ENCODE peak calls at places on chromosomes 13 and 19, in eight cellular contexts. T, I, H, A, D, N, G and E are unnamed samples. For H3K4me1, the result is how much of the 10 kb centered on the place peaks cover.

GRCh38 chr19:49875801-49876421 is 1.2 kb downstream of the AKT1S1 start:
- DNase-seq in N (peak), T (peak), D (peak), A (peak), H (peak), I (no peak), G (peak), E (no peak)

GRCh38 chr19:17021793-17022590 is 4.6 kb downstream of the CPAMD8 start:
- DNase-seq in I (no peak), A (no peak), G (no peak), N (no peak), D (no peak), T (no peak), H (no peak), E (no peak)

GRCh38 chr13:77698211-77699058 is 948 bp downstream of the SLAIN1 start:
- DNase-seq in H (peak), A (peak), T (peak), N (peak), I (no peak), G (peak), D (peak), E (no peak)

GRCh38 chr19:1131718-1132552 is 28.1 kb downstream of the GPX4 start:
- DNase-seq in A (peak), T (peak), D (peak), G (peak), I (no peak), N (peak), H (peak), E (no peak)

GRCh38 chr19:50003810-50004419 is 21.3 kb downstream of the VRK3 start:
- DNase-seq in N (no peak), A (peak), D (no peak), H (no peak), T (no peak), I (peak), G (peak), E (peak)

GRCh38 chr19:719081-719512 is 10.4 kb downstream of the PALM start:
- DNase-seq in N (no peak), D (peak), T (no peak), H (no peak), A (peak), I (no peak), G (no peak), E (no peak)

GRCh38 chr13:27264181-27264580 is 6.4 kb upstream of the RASL11A start:
- DNase-seq in H (no peak), T (peak), D (no peak), G (peak), A (peak), I (no peak), N (no peak), E (no peak)

GRCh38 chr19:55703790-55704215 is 28.8 kb downstream of the EPN1 start:
- DNase-seq in H (peak), A (no peak), D (peak), T (peak), N (peak), I (peak), G (no peak), E (no peak)

GRCh38 chr13:102399791-102400618 is 1.8 kb downstream of the FGF14 start:
- DNase-seq in I (no peak), H (peak), G (no peak), A (no peak), T (peak), D (peak), N (peak), E (no peak)

GRCh38 chr19:15112385-15112784 is 5.2 kb downstream of the SYDE1 start:
- DNase-seq in D (no peak), N (no peak), T (no peak), H (no peak), G (no peak), I (peak), A (no peak), E (no peak)

GRCh38 chr13:90105881-90106496 is 1241.5 kb upstream of the MIR17HG start:
- DNase-seq in T (no peak), H (no peak), A (no peak), D (no peak), I (no peak), G (no peak), N (no peak), E (no peak)

GRCh38 chr13:109919715-109920375 is 133.5 kb upstream of the IRS2 start:
- DNase-seq in H (no peak), G (no peak), N (no peak), I (no peak), T (no peak), A (no peak), D (no peak), E (no peak)

GRCh38 chr13:73248711-73249580 is 190.1 kb downstream of the KLF5 start:
- DNase-seq in H (no peak), I (peak), T (no peak), D (no peak), A (no peak), N (peak), G (peak), E (no peak)

GRCh38 chr19:23772668-23773063 is 14.0 kb upstream of the ZNF681 start:
- DNase-seq in A (no peak), G (no peak), N (no peak), D (no peak), H (no peak), I (no peak), T (no peak), E (no peak)

GRCh38 chr13:97262058-97262457 is 39.9 kb downstream of the MBNL2 start:
- DNase-seq in I (no peak), H (no peak), T (no peak), D (no peak), N (no peak), G (no peak), A (no peak), E (no peak)

GRCh38 chr19:16012552-16012951 is 63.7 kb upstream of the TPM4 start:
- DNase-seq in H (no peak), A (no peak), T (no peak), I (no peak), D (no peak), N (no peak), G (no peak), E (no peak)

GRCh38 chr13:94558721-94559120 is 37.2 kb downstream of the TGDS start:
- DNase-seq in T (peak), A (no peak), G (no peak), I (no peak), H (no peak), N (no peak), D (no peak), E (no peak)

GRCh38 chr13:110818747-110819146 is 96.1 kb downstream of the ANKRD10 start:
- DNase-seq in T (no peak), A (no peak), N (no peak), H (no peak), G (no peak), I (no peak), D (no peak), E (no peak)

GRCh38 chr19:33214621-33215020 is 11.0 kb downstream of the SLC7A10 start:
- DNase-seq in I (no peak), A (no peak), G (peak), N (no peak), D (no peak), T (peak), H (peak), E (no peak)

GRCh38 chr19:6580313-6580712 is 10.6 kb downstream of the CD70 start:
- DNase-seq in T (no peak), H (no peak), N (no peak), I (peak), A (peak), D (no peak), G (no peak), E (peak)

GRCh38 chr19:4374451-4375163 is 25.7 kb downstream of the SH3GL1 start:
- DNase-seq in T (peak), N (peak), D (peak), G (peak), H (peak), A (peak), I (peak), E (peak)

GRCh38 chr19:4694211-4694987 is 24.3 kb upstream of the MYDGF start:
- DNase-seq in I (peak), T (peak), A (peak), G (no peak), N (no peak), H (no peak), D (peak), E (peak)

GRCh38 chr13:27678306-27679040 is 56.8 kb downstream of the POLR1D start:
- DNase-seq in I (no peak), G (no peak), H (no peak), T (peak), A (no peak), D (no peak), N (no peak), E (no peak)

GRCh38 chr19:32129141-32129540 is 216.3 kb upstream of the ZNF507 start:
- DNase-seq in T (no peak), A (no peak), H (no peak), N (no peak), D (no peak), I (no peak), G (peak), E (no peak)

GRCh38 chr13:106633321-106633720 is 65.4 kb upstream of the ARGLU1 start:
- DNase-seq in I (no peak), N (no peak), D (no peak), G (no peak), A (no peak), T (no peak), H (no peak), E (no peak)

GRCh38 chr19:46728693-46729339 is 11.9 kb upstream of the PRKD2 start:
- DNase-seq in H (peak), A (peak), N (no peak), D (peak), T (peak), G (peak), I (no peak), E (no peak)

GRCh38 chr19:3897936-3898335 is 17.5 kb downstream of the ATCAY start:
- DNase-seq in H (no peak), I (no peak), G (no peak), D (no peak), A (no peak), T (no peak), N (no peak), E (no peak)

GRCh38 chr13:31090921-31091624 is 70.6 kb downstream of the HSPH1 start:
- DNase-seq in T (no peak), H (peak), N (no peak), A (no peak), D (no peak), I (no peak), G (no peak), E (no peak)

GRCh38 chr13:111575719-111576118 is 255.3 kb downstream of the TEX29 start:
- DNase-seq in N (no peak), I (no peak), H (no peak), T (no peak), D (no peak), G (no peak), A (no peak), E (no peak)

GRCh38 chr13:36298535-36299068 is 988 bp upstream of the CCDC169 start:
- DNase-seq in H (no peak), I (no peak), N (no peak), G (no peak), T (no peak), A (no peak), D (no peak), E (no peak)

GRCh38 chr19:16441661-16442071 is 30.1 kb downstream of the EPS15L1 start:
- DNase-seq in I (no peak), G (peak), D (no peak), H (peak), A (no peak), T (peak), N (no peak), E (no peak)

GRCh38 chr19:9945319-9945966 is 9.1 kb upstream of the OLFM2 start:
- DNase-seq in A (peak), N (peak), I (no peak), D (peak), T (peak), G (peak), H (no peak), E (no peak)

GRCh38 chr13:46665630-46666482 is 112.9 kb downstream of the LRCH1 start:
- DNase-seq in I (no peak), T (no peak), D (no peak), G (peak), N (no peak), A (no peak), H (no peak), E (no peak)

DNA sequence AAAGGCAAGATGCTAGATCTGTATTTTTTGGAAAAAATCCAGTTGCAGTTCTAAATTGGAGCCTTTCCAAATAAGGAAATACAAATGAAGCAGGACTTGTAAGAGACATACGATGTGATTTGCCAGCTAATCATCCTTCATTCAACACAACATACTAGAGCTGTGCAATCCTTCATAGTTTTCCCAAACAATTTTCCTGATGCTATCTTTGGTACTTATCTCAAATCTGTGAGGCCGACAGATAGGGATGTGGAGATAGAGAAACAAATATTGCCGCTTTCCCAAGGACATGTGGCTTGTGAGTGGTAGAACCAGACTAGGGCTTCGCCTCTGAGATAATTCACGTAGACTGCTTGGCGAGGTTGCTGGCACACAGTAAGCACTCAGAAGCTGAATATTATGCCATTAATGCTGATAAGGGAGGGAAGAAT is 176.6 kb downstream of the LMO7 start:
- DNase-seq in N (no peak), T (no peak), D (no peak), H (no peak), I (no peak), A (peak), G (peak), E (no peak)
- H3K4me1 ChIP-seq in N (under half), T (under half), D (under half), H (under half), I (under half), A (under half), G (under half), E (under half)

GRCh38 chr13:114076329-114076761 is 56.1 kb downstream of the RASA3 start:
- DNase-seq in T (no peak), H (no peak), D (no peak), G (no peak), I (no peak), A (no peak), N (no peak), E (no peak)

GRCh38 chr13:114078501-114079451 is 53.6 kb downstream of the RASA3 start:
- DNase-seq in N (no peak), I (no peak), D (no peak), H (peak), T (no peak), A (no peak), G (peak), E (no peak)

GRCh38 chr13:114077121-114077937 is 55.1 kb downstream of the RASA3 start:
- DNase-seq in T (no peak), I (no peak), A (peak), H (no peak), N (no peak), D (no peak), G (no peak), E (no peak)

GRCh38 chr13:114079601-114080536 is 52.6 kb downstream of the RASA3 start:
- DNase-seq in G (no peak), A (no peak), T (no peak), I (no peak), N (no peak), D (no peak), H (no peak), E (no peak)

GRCh38 chr13:114077938-114078335 is 54.5 kb downstream of the RASA3 start:
- DNase-seq in T (peak), G (peak), N (no peak), I (no peak), H (no peak), A (no peak), D (no peak), E (no peak)
- H3K4me1 ChIP-seq in T (under half), G (under half), N (under half), I (under half), H (under half), A (under half), D (under half), E (under half)

GRCh38 chr13:43058836-43059235 is 35.5 kb downstream of the DNAJC15 start:
- DNase-seq in A (no peak), I (no peak), T (no peak), H (no peak), D (no peak), N (no peak), G (no peak), E (no peak)

GRCh38 chr13:43058318-43058674 is 34.9 kb downstream of the DNAJC15 start:
- DNase-seq in G (peak), T (peak), H (no peak), A (peak), N (no peak), D (no peak), I (peak), E (no peak)

GRCh38 chr13:43061496-43062280 is 38.3 kb downstream of the DNAJC15 start:
- DNase-seq in T (no peak), A (no peak), G (no peak), N (no peak), D (no peak), I (no peak), H (no peak), E (no peak)

GRCh38 chr13:43054803-43055802 is 31.7 kb downstream of the DNAJC15 start:
- DNase-seq in I (no peak), H (no peak), G (peak), N (no peak), T (peak), A (peak), D (peak), E (no peak)

GRCh38 chr13:43057653-43058317 is 34.4 kb downstream of the DNAJC15 start:
- DNase-seq in I (peak), T (no peak), D (no peak), G (no peak), N (no peak), H (no peak), A (no peak), E (no peak)
- H3K4me1 ChIP-seq in I (half or more), T (under half), D (under half), G (under half), N (under half), H (under half), A (under half), E (under half)

DNA sequence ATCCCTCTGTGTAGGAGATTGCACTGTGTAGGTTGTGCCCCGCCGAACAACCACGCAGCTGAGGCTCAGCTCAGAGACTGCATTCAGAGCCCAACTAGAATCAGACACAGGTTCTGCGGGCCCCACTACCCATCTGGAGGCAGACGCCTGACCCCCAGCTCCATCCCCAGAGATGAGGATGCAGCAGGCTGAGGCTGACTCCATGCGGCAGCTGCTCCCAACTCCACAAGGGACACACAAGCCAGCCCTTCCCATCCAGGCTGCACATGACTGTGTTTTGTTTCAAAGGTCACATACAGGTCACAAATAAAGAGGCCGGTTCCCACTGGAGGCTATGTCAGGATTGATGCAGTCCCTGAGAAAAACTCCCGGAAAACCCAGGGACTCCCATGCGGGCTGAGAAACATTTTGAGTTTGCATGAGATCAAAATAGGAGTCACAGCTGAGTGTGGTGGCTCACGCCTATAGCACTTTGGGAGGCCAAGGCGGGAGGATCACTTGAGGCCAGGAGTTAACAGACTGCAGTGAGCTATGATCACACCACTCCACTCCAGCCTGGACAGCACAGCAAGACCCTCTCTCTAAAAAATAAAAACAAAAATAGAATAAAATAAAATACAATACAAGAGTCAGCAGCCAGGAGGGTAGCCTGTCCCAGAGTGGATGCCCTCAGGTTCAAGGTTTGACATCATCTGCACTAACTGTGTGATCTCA is 14.0 kb downstream of the ELL start:
- DNase-seq in H (no peak), T (no peak), G (no peak), A (no peak), N (no peak), I (no peak), D (peak), E (no peak)
- H3K4me1 ChIP-seq in H (under half), T (under half), G (under half), A (half or more), N (under half), I (under half), D (half or more), E (under half)

GRCh38 chr13:50127726-50128291 is 112.6 kb downstream of the KCNRG start:
- DNase-seq in T (no peak), D (no peak), G (peak), N (no peak), A (no peak), H (no peak), I (no peak), E (no peak)

GRCh38 chr13:50125556-50126377 is 110.5 kb downstream of the KCNRG start:
- DNase-seq in N (peak), G (peak), A (peak), D (peak), T (peak), H (peak), I (peak), E (no peak)

GRCh38 chr13:50125306-50125555 is 110.0 kb downstream of the KCNRG start:
- DNase-seq in N (peak), T (no peak), A (no peak), G (no peak), H (no peak), D (no peak), I (no peak), E (no peak)

GRCh38 chr13:50127017-50127725 is 111.9 kb downstream of the KCNRG start:
- DNase-seq in A (no peak), D (peak), T (no peak), G (peak), N (no peak), H (peak), I (no peak), E (no peak)

GRCh38 chr13:50126378-50127016 is 111.3 kb downstream of the KCNRG start:
- DNase-seq in T (no peak), I (no peak), N (no peak), D (no peak), A (peak), H (peak), G (peak), E (no peak)
- H3K4me1 ChIP-seq in T (under half), I (under half), N (under half), D (half or more), A (under half), H (under half), G (half or more), E (under half)